ENCODE peak calls at places on chromosomes 4 and X, in four cellular contexts. D, G, T and A are unnamed samples.

GRCh38 chr4:134906404-134907023 is 704.9 kb upstream of the PABPC4L start:
- DNase-seq in T (peak; percentile 35), D (peak; percentile 13), G (peak; percentile 2), A (no peak)

GRCh38 chrX:45774961-45775360 is 574.3 kb upstream of the DIPK2B start:
- DNase-seq in D (peak; percentile 88), T (peak; percentile 89), G (no peak), A (no peak)

GRCh38 chrX:20066968-20067708 is 49.6 kb downstream of the MAP7D2 start:
- DNase-seq in G (peak; percentile 57), D (peak; percentile 57), T (peak; percentile 73), A (no peak)

GRCh38 chr4:1344696-1345095 is 2.3 kb upstream of the UVSSA start:
- DNase-seq in T (peak; percentile 77), G (no peak), D (no peak), A (no peak)

GRCh38 chr4:72975488-72975784 is 94.1 kb downstream of the COX18 start:
- DNase-seq in T (peak; percentile 30), D (peak; percentile 73), G (no peak), A (no peak)

GRCh38 chr4:23022032-23022431 is 329.3 kb downstream of the GBA3 start:
- DNase-seq in G (no peak), D (peak; percentile 96), T (peak; percentile 89), A (peak; percentile 97)

GRCh38 chr4:164350086-164350485 is 403.8 kb upstream of the SMIM31 start:
- DNase-seq in D (peak; percentile 55), G (no peak), T (peak; percentile 76), A (peak; percentile 43)

GRCh38 chr4:3607690-3608514 is 75.7 kb upstream of the LRPAP1 start:
- DNase-seq in T (no peak), D (no peak), G (peak; percentile 67), A (no peak)

GRCh38 chrX:47209508-47210238 is 8.8 kb upstream of the CDK16 start:
- DNase-seq in G (no peak), D (no peak), T (no peak), A (no peak)

GRCh38 chrX:68684291-68684918 is 36.9 kb downstream of the STARD8 start:
- DNase-seq in T (no peak), G (no peak), D (no peak), A (peak; percentile 30)

GRCh38 chr4:76232681-76233080 is 18.8 kb upstream of the FAM47E start:
- DNase-seq in G (no peak), T (no peak), D (no peak), A (no peak)

GRCh38 chr4:99845179-99845578 is 28.6 kb downstream of the DAPP1 start:
- DNase-seq in T (no peak), G (peak; percentile 73), D (no peak), A (no peak)
- H3K9ac ChIP-seq in T (no peak overlapping the region), G (no peak overlapping the region), D (no peak overlapping the region), A (no peak overlapping the region)

GRCh38 chrX:73563740-73564073 is 710 bp downstream of the CHIC1 start:
- DNase-seq in G (no peak), D (peak; percentile 19), T (no peak), A (no peak)
- H3K27ac ChIP-seq in G (peak overlapping the region; percentile 78), D (peak overlapping the region; percentile 71), T (peak overlapping the region; percentile 49), A (no peak overlapping the region)

DNA sequence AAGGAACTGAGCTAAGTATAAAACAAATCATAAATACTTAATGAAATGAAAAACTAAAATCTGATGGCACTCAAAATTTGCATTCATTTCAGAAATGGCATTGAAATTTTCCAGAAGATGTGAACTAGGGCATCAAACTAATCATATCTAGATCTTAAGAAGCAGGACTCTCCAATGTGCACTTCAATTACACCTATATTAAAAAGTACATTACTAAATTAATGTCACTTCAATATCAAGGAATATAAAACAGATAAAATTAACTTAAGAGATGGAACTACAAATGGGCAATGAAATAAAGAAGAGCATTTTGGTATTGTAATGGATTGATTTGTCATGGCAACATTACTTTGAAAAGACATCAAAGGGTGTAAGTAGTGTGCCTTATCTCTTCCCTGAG is 20.3 kb downstream of the NPY2R start:
- DNase-seq in D (no peak), T (no peak), G (no peak), A (no peak)
- H3K4me3 ChIP-seq in D (no peak overlapping the region), T (no peak overlapping the region), G (no peak overlapping the region), A (no peak overlapping the region)

DNA sequence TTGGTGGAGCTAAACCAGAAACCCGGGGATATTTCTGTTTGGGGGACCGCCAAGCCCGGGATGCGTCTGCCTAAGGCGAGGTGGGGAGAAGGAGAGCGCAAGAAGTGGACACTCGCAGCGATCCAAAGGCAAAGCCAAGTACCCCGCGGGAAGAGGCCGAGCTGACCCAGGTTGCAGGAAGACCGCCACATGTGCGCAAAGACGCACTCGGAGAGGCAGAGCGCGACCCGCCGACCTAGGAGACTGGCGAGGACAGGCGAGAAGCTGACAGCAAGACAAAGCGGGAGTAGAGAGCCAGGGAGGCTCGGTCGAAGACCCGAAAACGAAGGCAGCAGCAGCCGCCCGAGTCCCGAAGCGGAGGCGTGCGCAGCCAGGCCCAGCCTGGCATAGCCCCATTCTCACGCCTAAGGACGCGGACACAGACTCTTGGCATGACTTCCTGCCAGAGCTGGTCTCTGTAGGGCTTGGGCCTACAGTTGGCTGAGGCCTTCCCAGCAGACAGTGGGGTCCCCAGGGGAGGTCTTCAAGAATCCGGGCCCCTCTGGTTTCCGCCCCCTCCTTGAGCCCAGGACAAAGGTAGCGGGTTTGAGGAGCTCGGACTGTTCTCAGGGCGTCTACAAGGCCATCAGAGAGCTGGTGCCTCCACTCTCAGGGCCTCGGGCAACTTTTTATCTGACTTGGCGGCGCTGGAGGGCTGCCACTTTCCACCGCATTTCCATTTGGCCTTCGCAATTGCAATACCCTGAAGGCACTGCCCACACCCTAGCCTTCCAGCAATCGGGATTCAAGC is 49.8 kb upstream of the BCOR start:
- DNase-seq in T (no peak), G (no peak), D (no peak), A (peak; percentile 66)
- H3K9ac ChIP-seq in T (no peak overlapping the region), G (no peak overlapping the region), D (no peak overlapping the region), A (no peak overlapping the region)

GRCh38 chr4:119626420-119626819 is 2.2 kb downstream of the PDE5A start:
- DNase-seq in T (no peak), G (no peak), D (no peak), A (no peak)

GRCh38 chr4:119626943-119627266 is 1.7 kb downstream of the PDE5A start:
- DNase-seq in T (no peak), D (no peak), G (no peak), A (no peak)

GRCh38 chr4:119629142-119629471 is 503 bp upstream of the PDE5A start:
- DNase-seq in T (no peak), D (no peak), G (no peak), A (no peak)

GRCh38 chr4:119628281-119629141 is at the start of gene PDE5A:
- DNase-seq in G (peak; percentile 85), T (peak; percentile 87), D (peak; percentile 80), A (peak; percentile 93)

GRCh38 chr4:119627267-119628190 is 1.1 kb downstream of the PDE5A start:
- DNase-seq in T (peak; percentile 63), D (peak; percentile 80), G (peak; percentile 92), A (peak; percentile 46)
- H3K27ac ChIP-seq in T (no peak overlapping the region), D (peak overlapping the region; percentile 85), G (no peak overlapping the region), A (no peak overlapping the region)

GRCh38 chr4:26047795-26048194 is 133.8 kb downstream of the SMIM20 start:
- DNase-seq in D (no peak), T (no peak), G (no peak), A (no peak)

GRCh38 chr4:26048378-26048882 is 134.4 kb downstream of the SMIM20 start:
- DNase-seq in G (peak; percentile 32), T (peak; percentile 44), D (peak; percentile 92), A (peak; percentile 20)

GRCh38 chr4:26050212-26050643 is 136.2 kb downstream of the SMIM20 start:
- DNase-seq in G (no peak), D (no peak), T (no peak), A (no peak)

GRCh38 chr4:26049447-26049846 is 135.4 kb downstream of the SMIM20 start:
- DNase-seq in D (no peak), G (no peak), T (no peak), A (no peak)

GRCh38 chr4:26048962-26049361 is 134.9 kb downstream of the SMIM20 start:
- DNase-seq in T (no peak), D (peak; percentile 39), G (no peak), A (peak; percentile 12)
- H3K4me3 ChIP-seq in T (no peak overlapping the region), D (no peak overlapping the region), G (no peak overlapping the region), A (no peak overlapping the region)

GRCh38 chr4:148090029-148090428 is 352.2 kb downstream of the NR3C2 start:
- DNase-seq in D (no peak), T (no peak), G (no peak), A (no peak)
- H3K9ac ChIP-seq in D (no peak overlapping the region), T (no peak overlapping the region), G (no peak overlapping the region), A (no peak overlapping the region)

GRCh38 chrX:17377047-17377692 is 2.2 kb downstream of the NHS start:
- DNase-seq in T (no peak), G (peak; percentile 46), D (peak; percentile 68), A (peak; percentile 88)
- H3K27ac ChIP-seq in T (no peak overlapping the region), G (no peak overlapping the region), D (peak overlapping the region; percentile 27), A (no peak overlapping the region)